ENCODE peak calls at places on chromosomes 1 and 21, in seven cellular contexts. X is CD8-positive, alpha-beta T cell; R is GM12864; H is fibroblast of lung; Z is transverse colon; K is PC-9; D is fibroblast of mammary gland. Y is an unnamed sample.

GRCh38 chr1:2214541-2215241 is 13.4 kb upstream of the SKI start:
- DNase-seq in D (no peak), R (no peak), X (no peak), Z (peak; percentile 17), H (no peak), K (no peak), Y (no peak)

GRCh38 chr1:32801096-32801713 is 16.0 kb downstream of the YARS1 start:
- DNase-seq in R (no peak), D (peak; percentile 64), H (peak; percentile 93), Z (no peak), K (peak; percentile 46), X (peak; percentile 29), Y (peak; percentile 50)

GRCh38 chr1:221689138-221689537 is 52.8 kb downstream of the DUSP10 start:
- DNase-seq in R (no peak), X (no peak), D (no peak), K (no peak), H (no peak), Z (no peak), Y (no peak)

GRCh38 chr1:70093250-70093975 is 112.0 kb downstream of the LRRC40 start:
- DNase-seq in H (no peak), X (no peak), K (no peak), D (no peak), Z (no peak), R (no peak), Y (no peak)

GRCh38 chr1:233216009-233216408 is 79.5 kb downstream of the PCNX2 start:
- DNase-seq in D (no peak), X (no peak), R (no peak), Z (no peak), H (no peak), K (no peak), Y (no peak)

GRCh38 chr21:31873696-31874599 is 1.1 kb downstream of the HUNK start:
- DNase-seq in Z (peak; percentile 68), X (peak; percentile 39), K (no peak), D (no peak), H (peak; percentile 25), R (no peak), Y (no peak)

GRCh38 chr1:159898527-159898926 is 1.4 kb downstream of the CFAP45 start:
- DNase-seq in Z (no peak), X (no peak), K (no peak), R (no peak), D (no peak), H (no peak), Y (no peak)

GRCh38 chr1:71002706-71003105 is 44.9 kb downstream of the PTGER3 start:
- DNase-seq in H (no peak), D (no peak), Z (no peak), X (no peak), R (no peak), K (no peak), Y (no peak)

GRCh38 chr1:40392206-40392605 is 18.7 kb downstream of the SMAP2 start:
- DNase-seq in D (peak; percentile 89), K (no peak), R (no peak), X (no peak), H (peak; percentile 80), Z (no peak), Y (peak; percentile 69)

GRCh38 chr21:34509151-34509550 is 2.9 kb downstream of the KCNE1 start:
- DNase-seq in D (no peak), X (no peak), R (no peak), H (no peak), K (no peak), Z (no peak), Y (no peak)

GRCh38 chr21:38329176-38329575 is 72.4 kb downstream of the KCNJ15 start:
- DNase-seq in Z (no peak), D (no peak), X (no peak), K (no peak), H (no peak), R (no peak), Y (no peak)

GRCh38 chr1:78760858-78761257 is 111.2 kb downstream of the IFI44 start:
- DNase-seq in X (no peak), K (no peak), H (peak; percentile 52), D (no peak), Z (no peak), R (no peak), Y (no peak)

GRCh38 chr1:117828206-117828605 is 101.2 kb downstream of the GDAP2 start:
- DNase-seq in K (no peak), H (peak; percentile 61), D (peak; percentile 92), R (no peak), Z (peak; percentile 21), X (no peak), Y (peak; percentile 80)

GRCh38 chr1:26771643-26772321 is 16.0 kb upstream of the PIGV start:
- DNase-seq in Z (no peak), H (peak; percentile 98), K (peak; percentile 89), R (no peak), X (no peak), D (peak; percentile 100), Y (peak; percentile 99)

GRCh38 chr1:167544447-167544846 is 9.1 kb downstream of the CREG1 start:
- DNase-seq in R (no peak), H (no peak), K (peak; percentile 42), X (no peak), D (no peak), Z (peak; percentile 18), Y (no peak)

GRCh38 chr1:50208296-50208695 is 99.6 kb downstream of the ELAVL4 start:
- DNase-seq in K (no peak), D (peak; percentile 45), X (no peak), Z (no peak), R (no peak), H (no peak), Y (no peak)

GRCh38 chr21:34612557-34612956 is 2.4 kb downstream of the RCAN1 start:
- DNase-seq in H (no peak), K (no peak), D (no peak), Z (no peak), X (no peak), R (no peak), Y (no peak)

GRCh38 chr1:41739061-41739955 is 179.4 kb downstream of the HIVEP3 start:
- DNase-seq in Z (peak; percentile 72), X (peak; percentile 43), H (no peak), D (peak; percentile 56), R (no peak), K (no peak), Y (peak; percentile 91)

GRCh38 chr1:12184008-12184681 is 17.4 kb downstream of the TNFRSF1B start:
- DNase-seq in H (peak; percentile 65), R (no peak), K (peak; percentile 50), D (peak; percentile 82), X (no peak), Z (peak; percentile 73), Y (peak; percentile 94)

DNA sequence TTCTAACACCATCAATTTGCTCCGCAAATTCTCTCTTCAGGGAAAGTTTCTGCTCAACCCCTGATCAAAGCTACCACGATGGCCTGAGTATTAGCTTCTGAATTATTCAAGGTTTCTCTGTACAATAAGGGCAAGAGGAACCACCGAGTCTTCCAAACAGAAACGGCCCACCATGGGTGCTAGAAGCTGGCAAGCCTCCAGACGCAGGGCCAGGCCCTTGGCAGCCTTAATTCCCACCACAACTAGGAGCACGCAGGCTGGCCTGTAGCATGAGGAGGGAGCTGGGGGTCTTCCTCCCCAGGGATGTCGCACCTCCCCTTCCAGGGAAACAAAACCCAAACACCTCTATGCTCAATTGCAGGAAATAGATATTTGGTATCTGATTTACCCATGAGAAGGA is 11.1 kb downstream of the RSPH1 start:
- DNase-seq in H (no peak), R (no peak), D (no peak), Z (no peak), X (no peak), K (no peak), Y (no peak)
- TF ChIP-seq CTCF in H (no peak), R (no peak), D (no peak), Z (no peak), X (no peak), K (no peak), Y (no peak)

DNA sequence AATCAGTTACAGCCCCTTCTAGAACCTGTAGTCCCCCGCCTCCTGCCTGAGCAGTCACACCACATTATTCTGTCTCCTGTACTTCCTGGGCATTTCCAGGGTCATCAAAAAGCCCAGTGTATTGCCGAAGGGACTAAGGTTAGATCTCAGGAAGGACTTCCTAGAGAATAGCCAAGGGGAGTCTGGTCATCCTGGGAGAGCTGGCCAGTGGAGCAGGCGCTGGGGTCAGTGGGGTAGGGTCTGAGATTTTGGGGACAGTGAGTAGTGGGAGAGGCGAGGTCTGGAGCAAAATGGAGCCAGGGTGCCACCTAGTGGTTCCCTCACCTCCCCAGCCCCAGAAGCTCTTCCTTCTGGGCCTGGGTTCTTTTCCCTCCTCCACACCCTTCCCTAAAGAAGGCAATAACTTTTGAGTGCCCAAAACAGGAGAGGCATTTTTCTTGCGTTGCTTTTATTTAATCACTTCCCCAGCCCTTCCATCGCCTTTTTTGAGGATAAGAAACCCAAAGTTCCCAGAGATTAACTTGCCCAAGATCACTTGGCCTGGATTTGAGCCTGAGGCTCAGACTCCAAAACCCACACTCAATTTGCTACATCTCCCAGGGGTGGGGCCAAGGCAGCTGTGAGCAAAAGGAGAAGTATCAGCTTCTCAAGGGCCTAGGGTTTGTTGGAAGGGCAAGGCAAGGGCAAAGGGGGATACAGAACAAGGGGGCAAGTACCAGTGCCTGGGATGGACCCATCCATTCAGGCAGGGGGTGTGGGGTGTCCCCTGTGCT is 7.3 kb upstream of the PMVK start:
- DNase-seq in K (no peak), Z (peak; percentile 56), R (no peak), D (no peak), X (peak; percentile 40), H (no peak), Y (peak; percentile 45)
- TF ChIP-seq CTCF in K (peak; percentile 84), Z (peak; percentile 76), R (peak; percentile 96), D (peak; percentile 79), X (peak; percentile 61), H (peak; percentile 80), Y (peak; percentile 77)

GRCh38 chr1:31714442-31715096 is 10.8 kb upstream of the COL16A1 start:
- DNase-seq in D (peak; percentile 74), X (peak; percentile 37), R (no peak), K (peak; percentile 46), H (peak; percentile 78), Z (peak; percentile 70), Y (peak; percentile 91)
- TF ChIP-seq CTCF in D (peak; percentile 39), X (no peak), R (peak; percentile 52), K (no peak), H (peak; percentile 47), Z (peak; percentile 24), Y (peak; percentile 49)

DNA sequence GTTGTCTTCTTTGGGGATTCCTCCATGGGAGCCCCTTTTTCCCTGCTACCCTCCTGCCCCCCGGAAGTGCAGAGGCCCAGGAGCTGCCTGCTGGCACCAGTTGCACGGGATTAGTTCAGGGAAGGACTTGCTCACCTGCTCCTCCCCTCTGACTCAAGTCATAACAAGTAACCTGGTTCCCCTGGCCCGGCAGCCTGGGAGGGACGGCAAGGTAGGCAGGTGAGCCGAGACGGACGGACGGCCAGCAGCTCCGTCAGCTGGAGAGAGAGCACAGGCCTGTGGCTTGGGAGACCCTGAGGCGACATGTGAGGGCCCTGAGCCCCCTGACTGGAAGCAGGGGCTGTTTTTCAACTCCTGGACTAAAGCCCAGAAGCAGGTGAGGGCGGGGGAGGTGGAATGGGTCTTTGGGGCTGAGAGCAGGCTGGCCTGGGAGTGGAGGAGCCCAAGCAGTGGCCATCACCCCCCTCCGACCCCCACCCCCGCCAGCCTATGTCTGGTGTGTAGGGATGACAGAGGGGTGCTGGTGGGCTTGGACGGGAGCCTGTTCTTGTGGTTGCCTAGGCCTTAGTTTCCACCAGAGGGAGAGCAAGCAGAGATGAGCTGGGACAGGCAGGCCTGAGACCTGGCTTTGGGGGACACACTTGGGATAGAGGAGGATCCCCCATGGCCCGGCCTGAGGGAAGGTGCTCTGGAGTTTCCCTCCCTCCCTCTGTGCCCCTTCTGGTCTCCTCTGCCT is at the start of gene INAVA:
- DNase-seq in R (no peak), H (no peak), Z (peak; percentile 88), D (no peak), X (no peak), K (peak; percentile 81), Y (no peak)
- TF ChIP-seq CTCF in R (no peak), H (no peak), Z (peak; percentile 50), D (no peak), X (no peak), K (peak; percentile 38), Y (no peak)

Y was measured in fibroblast of villous mesenchyme.